ENCODE peak calls at places on chromosomes 12 and 14, in eight cellular contexts. E is AG04450; C is lower leg skin; Q is sciatic nerve; T is activated effector memory CD4-positive, alpha-beta T cell treated with Interleukin-2 at 50 U/mL for 16 hours; A is neural crest cell; F is iPS-NIHi11; U is stimulated activated CD8-positive, alpha-beta memory T cell treated with anti-CD3 and anti-CD28 coated beads, Interleukin-15, amount 100 ng/mL, for 1 hour. P is an unnamed sample.

GRCh38 chr12:123621619-123622530 is 11.6 kb downstream of the EIF2B1 start:
- DNase-seq in U (no peak), T (no peak), C (no peak), Q (peak), E (no peak), F (no peak), A (no peak), P (no peak)

GRCh38 chr12:124792177-124792576 is 71.5 kb downstream of the SCARB1 start:
- DNase-seq in U (no peak), T (no peak), C (no peak), E (no peak), A (no peak), F (no peak), Q (no peak), P (no peak)

GRCh38 chr14:104130974-104131651 is 7.3 kb upstream of the KIF26A start:
- DNase-seq in F (peak), E (no peak), U (no peak), T (no peak), A (no peak), Q (peak), C (peak), P (peak)

GRCh38 chr12:3201741-3202500 is 124.7 kb downstream of the TSPAN9 start:
- DNase-seq in F (no peak), T (no peak), C (no peak), E (no peak), Q (no peak), U (no peak), A (no peak), P (no peak)

GRCh38 chr12:685388-685787 is 22.1 kb upstream of the NINJ2 start:
- DNase-seq in A (no peak), T (peak), F (no peak), Q (no peak), E (no peak), U (peak), C (no peak), P (peak)

GRCh38 chr12:65823481-65824313 is 586 bp upstream of the HMGA2 start:
- DNase-seq in E (no peak), F (peak), T (no peak), A (peak), U (no peak), Q (peak), C (peak), P (no peak)

GRCh38 chr12:9509464-9510166 is 98.1 kb downstream of the KLRB1 start:
- DNase-seq in E (peak), Q (no peak), C (no peak), A (no peak), T (no peak), F (no peak), U (no peak), P (no peak)

GRCh38 chr12:46269429-46270241 is 792 bp upstream of the SLC38A1 start:
- DNase-seq in Q (no peak), A (peak), F (peak), T (peak), E (no peak), C (peak), U (peak), P (no peak)

GRCh38 chr14:67187210-67187609 is 2.0 kb upstream of the GARIN2 start:
- DNase-seq in C (no peak), A (no peak), Q (no peak), F (peak), T (no peak), E (no peak), U (no peak), P (no peak)

GRCh38 chr12:64746663-64747062 is 12.5 kb downstream of the GNS start:
- DNase-seq in F (no peak), E (no peak), C (no peak), A (no peak), T (no peak), Q (no peak), U (no peak), P (no peak)

GRCh38 chr12:122096014-122096413 is 17.5 kb downstream of the MLXIP start:
- DNase-seq in C (no peak), T (no peak), A (no peak), E (no peak), U (no peak), F (no peak), Q (no peak), P (no peak)

GRCh38 chr14:81211844-81212243 is 8.9 kb downstream of the GTF2A1 start:
- DNase-seq in U (no peak), E (no peak), C (no peak), T (no peak), F (no peak), Q (no peak), A (no peak), P (no peak)

GRCh38 chr14:96104469-96105057 is 65.4 kb downstream of the C14orf132 start:
- DNase-seq in E (peak), F (no peak), C (peak), U (no peak), A (no peak), T (no peak), Q (peak), P (no peak)

GRCh38 chr14:73712540-73713141 is 1.5 kb downstream of the PNMA1 start:
- DNase-seq in U (no peak), F (peak), C (no peak), T (peak), E (no peak), A (no peak), Q (no peak), P (peak)

GRCh38 chr12:84361651-84362551 is 550.7 kb downstream of the SLC6A15 start:
- DNase-seq in C (no peak), U (no peak), E (no peak), T (no peak), F (no peak), Q (no peak), A (no peak), P (no peak)

GRCh38 chr14:70744631-70745030 is 64.7 kb downstream of the MAP3K9 start:
- DNase-seq in Q (no peak), U (no peak), T (no peak), C (peak), E (no peak), A (no peak), F (no peak), P (no peak)

GRCh38 chr12:1044697-1045096 is 53.7 kb downstream of the ERC1 start:
- DNase-seq in T (no peak), F (no peak), A (no peak), E (peak), U (no peak), Q (no peak), C (no peak), P (no peak)

GRCh38 chr12:124774462-124775167 is 89.0 kb downstream of the SCARB1 start:
- DNase-seq in E (no peak), C (no peak), A (no peak), F (no peak), U (no peak), T (peak), Q (no peak), P (no peak)

GRCh38 chr12:104121001-104121400 is 17.0 kb downstream of the NFYB start:
- DNase-seq in C (no peak), A (no peak), F (no peak), T (no peak), U (no peak), E (peak), Q (no peak), P (no peak)

GRCh38 chr12:111942557-111942956 is 70.4 kb downstream of the TMEM116 start:
- DNase-seq in T (no peak), A (no peak), Q (no peak), F (no peak), E (peak), U (no peak), C (no peak), P (no peak)

GRCh38 chr12:114440450-114441383 is 34.8 kb upstream of the TBX5 start:
- DNase-seq in C (no peak), F (peak), A (no peak), E (no peak), T (no peak), U (no peak), Q (no peak), P (no peak)

GRCh38 chr12:53288322-53288721 is 7.0 kb upstream of the PFDN5 start:
- DNase-seq in C (no peak), A (no peak), U (no peak), E (no peak), T (no peak), F (no peak), Q (no peak), P (no peak)

GRCh38 chr12:102964872-102965271 is 7.4 kb downstream of the ASCL1 start:
- DNase-seq in C (no peak), Q (no peak), T (no peak), U (no peak), F (peak), E (no peak), A (no peak), P (no peak)

GRCh38 chr12:107760817-107761501 is at the start of gene PRDM4:
- DNase-seq in A (peak), U (peak), C (peak), E (peak), F (peak), Q (peak), T (peak), P (peak)

GRCh38 chr14:35332517-35333346 is 40.5 kb downstream of the PSMA6 start:
- DNase-seq in E (no peak), C (no peak), Q (no peak), A (no peak), U (no peak), T (peak), F (no peak), P (no peak)

GRCh38 chr12:55685671-55686070 is 22.0 kb downstream of the ITGA7 start:
- DNase-seq in T (no peak), U (no peak), C (peak), Q (peak), E (no peak), A (no peak), F (no peak), P (no peak)

GRCh38 chr14:60651936-60652673 is 2.8 kb upstream of the SIX1 start:
- DNase-seq in U (no peak), E (no peak), T (no peak), A (no peak), F (no peak), Q (no peak), C (no peak), P (peak)

GRCh38 chr14:90649096-90649495 is 167.1 kb downstream of the TTC7B start:
- DNase-seq in A (no peak), T (no peak), F (no peak), U (no peak), C (no peak), Q (no peak), E (no peak), P (no peak)

GRCh38 chr12:15268927-15269552 is 47.8 kb upstream of the RERG start:
- DNase-seq in E (peak), F (peak), U (no peak), C (no peak), A (peak), T (no peak), Q (no peak), P (peak)

GRCh38 chr12:30178948-30179347 is 395.2 kb upstream of the TMTC1 start:
- DNase-seq in Q (no peak), U (no peak), F (no peak), C (no peak), A (no peak), T (no peak), E (no peak), P (no peak)

GRCh38 chr12:53939141-53940108 is 794 bp downstream of the HOXC13 start:
- DNase-seq in F (peak), C (peak), Q (no peak), T (no peak), E (no peak), A (no peak), U (no peak), P (no peak)

GRCh38 chr14:101928415-101928841 is 35.9 kb upstream of the DYNC1H1 start:
- DNase-seq in T (no peak), C (no peak), U (no peak), Q (peak), E (no peak), F (no peak), A (no peak), P (no peak)

GRCh38 chr12:15186593-15186992 is 34.6 kb downstream of the RERG start:
- DNase-seq in F (no peak), U (no peak), A (no peak), Q (no peak), C (no peak), T (no peak), E (no peak), P (no peak)

GRCh38 chr12:50132505-50133135 is 20.6 kb downstream of the COX14 start:
- DNase-seq in U (no peak), E (no peak), Q (no peak), T (no peak), F (peak), A (no peak), C (peak), P (no peak)

GRCh38 chr14:54893151-54893760 is 9.4 kb downstream of the GCH1 start:
- DNase-seq in T (no peak), F (peak), Q (no peak), C (no peak), U (no peak), E (peak), A (no peak), P (peak)